ENCODE peak calls at places on chromosomes 6 and 20, in ten cellular contexts. M is endodermal cell; R is CD8-positive, alpha-beta memory T cell; F is HAP-1; J is tibial artery; A is AG04450; X is neural progenitor cell; W is breast epithelium; Y is HL-60; E is cardiac muscle cell. P is an unnamed sample.

GRCh38 chr20:48149887-48150286 is 364.6 kb upstream of the SULF2 start:
- DNase-seq in M (no peak), R (no peak), F (peak; percentile 40), J (no peak), A (no peak), X (peak; percentile 24), W (no peak), Y (no peak), E (no peak), P (no peak)

GRCh38 chr20:21322921-21323321 is 19.8 kb downstream of the XRN2 start:
- DNase-seq in M (peak; percentile 51), R (no peak), F (no peak), J (no peak), A (no peak), X (no peak), W (no peak), Y (no peak), E (no peak), P (no peak)

GRCh38 chr20:14838663-14839650 is 501.5 kb upstream of the FLRT3 start:
- DNase-seq in M (no peak), R (no peak), F (no peak), J (no peak), A (no peak), X (no peak), W (no peak), Y (no peak), E (no peak), P (no peak)

GRCh38 chr20:47206962-47207641 is 149.4 kb downstream of the ZMYND8 start:
- DNase-seq in M (peak; percentile 65), R (no peak), F (no peak), J (no peak), A (no peak), X (peak; percentile 48), W (no peak), Y (no peak), E (no peak), P (no peak)

GRCh38 chr6:3231213-3232016 is 4.0 kb upstream of the TUBB2B start:
- DNase-seq in M (peak; percentile 92), R (no peak), F (peak; percentile 94), J (peak; percentile 82), A (peak; percentile 10), X (peak; percentile 92), W (peak; percentile 65), Y (no peak), E (peak; percentile 81), P (no peak)

GRCh38 chr20:11195169-11195568 is 521.4 kb upstream of the JAG1 start:
- DNase-seq in M (no peak), R (no peak), F (no peak), J (no peak), A (no peak), X (no peak), W (no peak), Y (no peak), E (peak; percentile 69), P (no peak)

GRCh38 chr6:139407718-139408222 is 33.3 kb upstream of the CITED2 start:
- DNase-seq in M (no peak), R (no peak), F (no peak), J (no peak), A (peak; percentile 74), X (peak; percentile 17), W (no peak), Y (no peak), E (no peak), P (no peak)

GRCh38 chr20:5222919-5223634 is 93.7 kb downstream of the PROKR2 start:
- DNase-seq in M (peak; percentile 84), R (peak; percentile 29), F (peak; percentile 78), J (no peak), A (peak; percentile 30), X (peak; percentile 78), W (no peak), Y (peak; percentile 7), E (peak; percentile 71), P (no peak)

GRCh38 chr20:61896058-61896961 is 169.4 kb downstream of the TAF4 start:
- DNase-seq in M (peak; percentile 86), R (no peak), F (peak; percentile 62), J (no peak), A (no peak), X (peak; percentile 83), W (no peak), Y (peak; percentile 2), E (peak; percentile 69), P (no peak)

GRCh38 chr20:11012975-11013374 is 339.2 kb upstream of the JAG1 start:
- DNase-seq in M (no peak), R (no peak), F (no peak), J (no peak), A (no peak), X (no peak), W (no peak), Y (no peak), E (no peak), P (no peak)

GRCh38 chr20:32784369-32785080 is 22.3 kb downstream of the DNMT3B start:
- DNase-seq in M (no peak), R (no peak), F (no peak), J (no peak), A (no peak), X (no peak), W (no peak), Y (no peak), E (no peak), P (no peak)
- H3K4me3 ChIP-seq in M (no peak overlapping the region), R (no peak overlapping the region), F (no peak overlapping the region), J (no peak overlapping the region), A (no peak overlapping the region), X (no peak overlapping the region), W (no peak overlapping the region), Y (no peak overlapping the region), E (no peak overlapping the region), P (no peak overlapping the region)

DNA sequence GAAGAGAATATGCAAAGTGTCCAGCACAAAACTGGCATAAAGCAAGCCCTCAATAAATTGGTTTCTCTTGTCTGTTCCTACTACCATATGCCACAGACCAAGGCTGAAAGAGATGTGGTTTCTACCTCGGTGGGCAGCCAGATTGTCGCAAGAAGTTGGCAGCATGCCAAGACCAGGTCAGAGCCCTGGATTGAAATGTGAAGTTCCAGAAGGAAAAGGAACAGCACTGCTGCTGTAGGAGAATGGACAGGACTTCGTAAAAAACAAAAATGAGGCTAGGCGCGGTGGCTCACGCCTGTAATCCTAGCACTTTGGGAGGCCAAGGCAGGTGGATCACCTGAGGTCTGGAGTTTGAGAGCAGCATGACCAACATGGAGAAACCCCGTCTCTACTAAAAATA is 22.1 kb downstream of the MRPL14 start:
- DNase-seq in M (no peak), R (no peak), F (no peak), J (no peak), A (no peak), X (no peak), W (no peak), Y (no peak), E (no peak), P (no peak)
- H3K4me3 ChIP-seq in M (no peak overlapping the region), R (no peak overlapping the region), F (no peak overlapping the region), J (no peak overlapping the region), A (no peak overlapping the region), X (no peak overlapping the region), W (no peak overlapping the region), Y (no peak overlapping the region), E (no peak overlapping the region), P (no peak overlapping the region)

GRCh38 chr20:63951398-63952209 is 4.6 kb downstream of the UCKL1 start:
- DNase-seq in M (no peak), R (no peak), F (no peak), J (no peak), A (no peak), X (no peak), W (no peak), Y (no peak), E (no peak), P (no peak)

GRCh38 chr20:63953764-63954429 is 2.3 kb downstream of the UCKL1 start:
- DNase-seq in M (no peak), R (no peak), F (no peak), J (no peak), A (no peak), X (no peak), W (no peak), Y (no peak), E (no peak), P (no peak)

GRCh38 chr20:63952210-63952535 is 4.0 kb downstream of the UCKL1 start:
- DNase-seq in M (no peak), R (no peak), F (no peak), J (no peak), A (no peak), X (no peak), W (no peak), Y (no peak), E (no peak), P (peak; percentile 87)

GRCh38 chr20:63950701-63951397 is 5.4 kb downstream of the UCKL1 start:
- DNase-seq in M (no peak), R (no peak), F (no peak), J (no peak), A (no peak), X (no peak), W (no peak), Y (no peak), E (peak; percentile 77), P (peak; percentile 85)

DNA sequence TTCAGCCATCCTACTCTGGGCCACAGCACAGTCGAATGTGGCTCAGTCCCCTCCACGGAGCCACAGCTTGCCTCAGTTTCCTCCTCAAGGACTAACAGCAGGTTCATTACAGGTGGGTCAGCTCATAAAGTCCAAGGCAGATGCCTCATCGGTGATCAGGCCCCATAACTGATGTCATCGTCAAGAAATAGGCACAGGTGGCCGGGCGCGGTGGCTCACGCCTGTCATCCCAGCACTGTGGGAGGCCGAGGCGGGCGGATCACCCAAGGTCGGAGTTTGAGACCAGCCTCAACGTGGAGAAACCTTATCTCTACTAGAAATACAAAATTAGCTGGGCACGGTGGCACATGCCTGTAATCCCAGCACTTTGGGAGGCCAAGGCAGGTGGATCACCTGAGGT is 3.4 kb downstream of the UCKL1 start:
- DNase-seq in M (no peak), R (no peak), F (no peak), J (no peak), A (no peak), X (no peak), W (no peak), Y (no peak), E (no peak), P (no peak)
- H3K4me3 ChIP-seq in M (no peak overlapping the region), R (no peak overlapping the region), F (no peak overlapping the region), J (no peak overlapping the region), A (no peak overlapping the region), X (no peak overlapping the region), W (no peak overlapping the region), Y (no peak overlapping the region), E (no peak overlapping the region), P (no peak overlapping the region)

GRCh38 chr20:43955244-43956191 is 40.9 kb downstream of the TOX2 start:
- DNase-seq in M (peak; percentile 61), R (peak; percentile 8), F (no peak), J (no peak), A (peak; percentile 62), X (no peak), W (no peak), Y (no peak), E (no peak), P (peak; percentile 95)

GRCh38 chr20:43949741-43950618 is 35.3 kb downstream of the TOX2 start:
- DNase-seq in M (no peak), R (peak; percentile 68), F (no peak), J (no peak), A (no peak), X (no peak), W (no peak), Y (peak; percentile 76), E (no peak), P (no peak)

GRCh38 chr20:43957392-43957791 is 42.7 kb downstream of the TOX2 start:
- DNase-seq in M (no peak), R (no peak), F (no peak), J (no peak), A (no peak), X (no peak), W (no peak), Y (no peak), E (no peak), P (no peak)

GRCh38 chr20:43954704-43955243 is 40.1 kb downstream of the TOX2 start:
- DNase-seq in M (no peak), R (no peak), F (no peak), J (no peak), A (no peak), X (no peak), W (no peak), Y (no peak), E (no peak), P (no peak)

GRCh38 chr20:43953919-43954617 is 39.4 kb downstream of the TOX2 start:
- DNase-seq in M (peak; percentile 63), R (no peak), F (no peak), J (no peak), A (no peak), X (no peak), W (no peak), Y (no peak), E (no peak), P (no peak)
- H3K4me3 ChIP-seq in M (no peak overlapping the region), R (no peak overlapping the region), F (no peak overlapping the region), J (no peak overlapping the region), A (no peak overlapping the region), X (no peak overlapping the region), W (no peak overlapping the region), Y (no peak overlapping the region), E (no peak overlapping the region), P (no peak overlapping the region)